ENCODE peak calls at places on chromosome 2, in nine cellular contexts. I, L, X, H, G, R, K, E and A are unnamed samples.

GRCh38 chr2:172084484-172084733 is 898 bp upstream of the DLX1 start:
- DNase-seq in I (no peak), L (no peak), X (no peak), H (no peak), G (no peak), R (peak; percentile 83), K (no peak), E (no peak), A (peak; percentile 36)

GRCh38 chr2:127498386-127498785 is 27.9 kb downstream of the IWS1 start:
- DNase-seq in I (no peak), L (no peak), X (no peak), H (no peak), G (no peak), R (no peak), K (peak; percentile 81), E (no peak), A (no peak)

GRCh38 chr2:240136013-240136670 is at the start of gene COPS9:
- DNase-seq in I (peak; percentile 96), L (peak; percentile 76), X (peak; percentile 93), H (peak; percentile 82), G (peak; percentile 69), R (peak; percentile 38), K (peak; percentile 85), E (peak; percentile 90), A (peak; percentile 88)

GRCh38 chr2:128997166-128997866 is 678.6 kb upstream of the HS6ST1 start:
- DNase-seq in I (no peak), L (no peak), X (no peak), H (no peak), G (no peak), R (no peak), K (no peak), E (no peak), A (no peak)

GRCh38 chr2:30410217-30410616 is 36.8 kb upstream of the LCLAT1 start:
- DNase-seq in I (peak; percentile 68), L (peak; percentile 97), X (no peak), H (peak; percentile 2), G (no peak), R (no peak), K (peak; percentile 91), E (peak; percentile 81), A (no peak)

GRCh38 chr2:62313433-62314227 is 117.7 kb downstream of the B3GNT2 start:
- DNase-seq in I (peak; percentile 73), L (no peak), X (no peak), H (no peak), G (no peak), R (no peak), K (no peak), E (no peak), A (no peak)

GRCh38 chr2:17470855-17471641 is 47.2 kb downstream of the RAD51AP2 start:
- DNase-seq in I (no peak), L (no peak), X (no peak), H (no peak), G (no peak), R (peak; percentile 26), K (peak; percentile 40), E (peak; percentile 45), A (peak; percentile 34)

GRCh38 chr2:25743132-25743830 is 69.9 kb upstream of the DTNB start:
- DNase-seq in I (no peak), L (no peak), X (no peak), H (no peak), G (no peak), R (no peak), K (no peak), E (no peak), A (no peak)

GRCh38 chr2:119010336-119010735 is 68.3 kb downstream of the MARCO start:
- DNase-seq in I (no peak), L (no peak), X (no peak), H (no peak), G (no peak), R (no peak), K (no peak), E (no peak), A (no peak)

GRCh38 chr2:55136138-55136541 is 85.9 kb upstream of the RTN4 start:
- DNase-seq in I (no peak), L (no peak), X (no peak), H (no peak), G (no peak), R (no peak), K (no peak), E (no peak), A (no peak)